ENCODE peak calls at places on chromosomes 11 and 22, in seven cellular contexts. J, Q, N, S, Y, K and U are unnamed samples.

GRCh38 chr11:86119062-86119461 is 50.2 kb upstream of the PICALM start:
- DNase-seq in N (no peak), J (no peak), S (no peak), Q (no peak), K (no peak), Y (no peak), U (no peak)

GRCh38 chr11:130001491-130002351 is 914 bp downstream of the PRDM10 start:
- DNase-seq in K (peak), Q (peak), S (no peak), J (peak), N (peak), Y (peak), U (peak)

GRCh38 chr11:129840236-129840635 is 24.6 kb downstream of the TMEM45B start:
- DNase-seq in J (no peak), N (peak), Q (no peak), Y (no peak), S (no peak), K (no peak), U (no peak)

GRCh38 chr22:20795014-20795413 is 21.1 kb downstream of the SERPIND1 start:
- DNase-seq in S (no peak), J (no peak), K (no peak), Q (no peak), N (no peak), Y (no peak), U (no peak)

GRCh38 chr11:11426226-11426915 is 73.3 kb upstream of the CSNK2A3 start:
- DNase-seq in K (no peak), N (no peak), Y (no peak), S (no peak), Q (no peak), J (no peak), U (peak)

GRCh38 chr11:12111482-12112149 is 1.2 kb downstream of the MICAL2 start:
- DNase-seq in N (peak), J (no peak), Q (no peak), K (no peak), Y (no peak), S (no peak), U (no peak)

GRCh38 chr22:44443641-44444235 is 54.3 kb downstream of the RTL6 start:
- DNase-seq in Q (no peak), Y (no peak), S (no peak), N (no peak), K (no peak), J (no peak), U (no peak)

GRCh38 chr22:25161017-25161915 is 38.4 kb upstream of the CRYBB3 start:
- DNase-seq in K (no peak), S (no peak), Y (no peak), Q (no peak), J (no peak), N (no peak), U (no peak)

GRCh38 chr11:118998822-118999221 is 884 bp downstream of the CENATAC start:
- DNase-seq in S (no peak), Y (peak), J (peak), K (peak), Q (peak), N (no peak), U (peak)

GRCh38 chr11:1208361-1209261 is 14.3 kb upstream of the MUC5B start:
- DNase-seq in S (no peak), Y (no peak), Q (no peak), J (no peak), K (no peak), N (no peak), U (no peak)

GRCh38 chr11:59666969-59667368 is 1.9 kb downstream of the PATL1 start:
- DNase-seq in Q (no peak), N (peak), K (no peak), S (no peak), Y (no peak), J (no peak), U (no peak)

GRCh38 chr11:121630041-121630440 is 177.3 kb upstream of the SORL1-AS1 start:
- DNase-seq in J (no peak), K (no peak), Y (peak), S (no peak), N (no peak), Q (no peak), U (peak)

GRCh38 chr11:61345170-61345610 is 12.2 kb downstream of the TKFC start:
- DNase-seq in N (no peak), Y (no peak), S (no peak), J (no peak), K (no peak), Q (no peak), U (no peak)

GRCh38 chr11:87116185-87116584 is 78.5 kb downstream of the TMEM135 start:
- DNase-seq in Y (no peak), Q (no peak), N (no peak), S (no peak), K (no peak), J (no peak), U (no peak)

GRCh38 chr11:27234043-27234668 is 128.9 kb downstream of the CCDC34 start:
- DNase-seq in J (no peak), K (peak), S (peak), Y (no peak), N (peak), Q (no peak), U (peak)

GRCh38 chr22:23837911-23838685 is 708 bp downstream of the DERL3 start:
- DNase-seq in S (no peak), K (no peak), Q (no peak), Y (no peak), N (peak), J (no peak), U (no peak)

GRCh38 chr22:23840026-23840425 is 1.2 kb upstream of the DERL3 start:
- DNase-seq in S (no peak), N (no peak), Q (no peak), Y (no peak), K (no peak), J (no peak), U (no peak)

GRCh38 chr22:23837496-23837859 is 1.3 kb downstream of the DERL3 start:
- DNase-seq in N (no peak), S (no peak), J (no peak), Q (no peak), Y (no peak), K (no peak), U (no peak)

GRCh38 chr22:23836692-23837495 is 1.9 kb downstream of the DERL3 start:
- DNase-seq in Q (no peak), J (no peak), S (no peak), N (no peak), Y (no peak), K (no peak), U (no peak)

GRCh38 chr22:23838686-23839468 is at the start of gene DERL3:
- DNase-seq in S (peak), N (peak), J (peak), Y (peak), Q (peak), K (no peak), U (peak)
- TF ChIP-seq POLR2A in S (peak), N (no peak), J (no peak), Y (no peak), Q (no peak), K (no peak), U (no peak)

DNA sequence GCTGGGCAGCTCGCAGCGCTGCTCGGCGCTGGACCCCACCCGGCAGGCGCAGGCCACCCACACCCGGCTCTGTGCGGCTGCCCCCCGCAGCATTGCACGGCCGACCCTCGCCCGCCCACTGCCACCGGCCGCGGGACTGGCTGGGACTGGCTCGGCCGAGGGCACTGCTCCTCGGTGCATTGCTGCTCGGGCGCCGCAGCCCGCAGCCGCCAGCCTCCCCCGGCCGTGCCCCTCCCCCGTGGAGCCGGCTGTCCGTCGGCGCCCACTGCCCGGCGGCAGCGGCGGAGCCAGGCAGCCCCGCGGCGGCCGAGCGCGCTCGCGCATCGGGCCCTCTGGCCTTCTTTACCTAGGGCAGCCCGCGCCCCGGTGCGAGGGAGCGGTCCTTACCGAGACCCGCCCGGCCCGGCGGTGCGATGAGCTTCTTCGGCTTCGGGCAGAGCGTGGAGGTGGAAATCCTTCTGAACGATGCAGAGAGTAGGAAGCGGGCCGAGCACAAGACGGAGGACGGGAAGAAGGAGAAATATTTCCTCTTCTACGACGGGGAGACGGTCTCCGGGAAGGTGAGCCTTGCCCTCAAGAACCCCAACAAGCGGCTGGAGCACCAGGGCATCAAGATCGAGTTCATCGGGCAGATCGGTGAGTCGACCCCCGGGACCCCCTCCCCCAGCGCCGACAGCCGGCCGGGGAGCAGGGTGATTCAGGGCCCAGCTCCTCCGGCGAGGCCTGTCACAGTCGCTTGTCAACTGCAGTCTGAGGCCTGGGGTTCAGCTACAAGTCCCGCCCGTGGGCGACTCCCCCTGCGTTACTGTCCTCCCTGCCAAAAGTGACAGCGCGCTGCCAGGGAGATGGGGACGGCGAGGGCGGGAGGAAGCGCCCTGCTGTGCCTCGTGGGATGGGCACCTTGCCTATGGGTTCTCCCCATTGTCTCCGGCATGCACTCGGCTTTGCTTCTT is 515 bp downstream of the VPS26B start:
- DNase-seq in Q (peak), K (peak), J (peak), S (peak), Y (peak), N (peak), U (peak)
- TF ChIP-seq POLR2A in Q (no peak), K (peak), J (no peak), S (no peak), Y (peak), N (no peak), U (peak)

GRCh38 chr11:65058419-65059054 is at the start of gene NAALADL1:
- DNase-seq in Q (no peak), J (no peak), N (no peak), K (peak), S (no peak), Y (no peak), U (no peak)
- TF ChIP-seq POLR2A in Q (no peak), J (no peak), N (no peak), K (peak), S (no peak), Y (no peak), U (no peak)

GRCh38 chr11:2885676-2886081 is at the start of gene CDKN1C:
- DNase-seq in N (peak), Q (peak), Y (peak), K (no peak), J (peak), S (peak), U (no peak)

GRCh38 chr11:2886936-2887335 is 1.4 kb upstream of the CDKN1C start:
- DNase-seq in Y (no peak), Q (no peak), J (no peak), K (no peak), N (no peak), S (no peak), U (no peak)

GRCh38 chr11:2887526-2888195 is 2.1 kb upstream of the CDKN1C start:
- DNase-seq in Y (no peak), S (no peak), N (no peak), J (no peak), K (no peak), Q (no peak), U (no peak)

GRCh38 chr11:2885017-2885675 is 429 bp downstream of the CDKN1C start:
- DNase-seq in J (peak), N (peak), Y (peak), K (no peak), S (no peak), Q (peak), U (peak)

GRCh38 chr11:2886191-2886894 is 768 bp upstream of the CDKN1C start:
- DNase-seq in Y (peak), J (no peak), Q (no peak), N (no peak), K (no peak), S (no peak), U (no peak)
- TF ChIP-seq POLR2A in Y (no peak), J (no peak), Q (no peak), N (no peak), K (no peak), S (no peak), U (no peak)

DNA sequence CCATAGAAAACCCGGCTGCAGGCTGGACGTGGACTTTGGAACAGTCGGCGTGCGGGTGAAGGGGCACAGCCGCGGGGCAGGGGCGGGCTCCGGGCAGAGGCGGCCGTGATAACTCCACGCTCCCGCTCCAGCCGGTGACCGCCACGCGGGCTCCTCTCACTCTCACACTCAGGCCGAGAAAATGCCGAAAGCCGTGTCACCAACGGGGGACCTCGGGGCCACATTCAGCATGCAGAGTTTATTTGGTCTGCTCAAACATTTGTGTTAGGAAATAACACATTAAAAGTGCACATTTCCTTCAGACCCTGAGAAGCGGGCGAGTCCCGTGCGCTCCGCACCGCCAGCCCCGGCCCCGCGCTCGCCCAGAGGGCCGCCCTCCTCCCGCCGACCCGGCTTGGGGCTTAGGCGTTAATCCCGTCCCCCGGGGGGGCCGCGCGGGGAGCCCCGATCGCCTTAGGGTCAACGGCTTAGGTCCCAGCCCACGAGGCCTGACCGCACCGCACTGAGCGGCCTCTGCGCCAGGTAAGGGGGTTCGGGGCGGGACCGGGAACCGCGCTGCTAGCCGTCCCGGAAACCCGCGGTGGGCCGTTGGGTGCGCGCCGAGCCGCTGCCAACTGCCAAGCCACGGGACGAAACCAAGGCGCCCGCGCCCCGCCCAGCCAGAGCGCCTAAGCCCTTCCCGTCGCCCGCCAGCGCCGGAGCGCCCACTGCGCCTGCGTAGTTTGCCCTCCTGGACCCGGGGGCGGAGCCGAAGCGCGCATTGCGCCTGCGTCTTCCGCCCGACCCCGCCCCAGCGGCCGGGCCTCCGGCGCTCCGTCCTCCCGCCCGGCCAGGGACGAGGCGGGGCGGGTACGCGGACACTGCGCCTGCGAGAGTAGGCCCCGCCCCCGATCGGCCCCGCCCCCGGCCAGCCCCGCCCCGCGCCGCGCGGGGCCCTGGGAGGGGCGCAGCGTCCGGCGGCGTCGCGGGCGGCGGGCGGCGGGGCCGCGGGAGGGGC is at the start of gene ZBED4:
- DNase-seq in K (peak), Y (peak), N (peak), J (peak), Q (peak), S (peak), U (peak)
- TF ChIP-seq POLR2A in K (peak), Y (peak), N (peak), J (no peak), Q (peak), S (peak), U (peak)